ENCODE peak calls at places on chromosomes 5 and 9, in six cellular contexts. T is stomach, U is A549, V is transverse colon, X is tibial nerve, P is HepG2. K is an unnamed sample.

GRCh38 chr5:171450423-171451246 is 31.2 kb downstream of the FGF18 start:
- DNase-seq in T (peak; percentile 48), U (no peak), V (peak; percentile 36), X (no peak), P (no peak), K (no peak)

GRCh38 chr5:76209297-76209696 is 126.1 kb downstream of the SV2C start:
- DNase-seq in T (no peak), U (peak; percentile 6), V (no peak), X (no peak), P (no peak), K (no peak)

GRCh38 chr9:128552744-128553221 is 396 bp downstream of the SPTAN1 start:
- DNase-seq in T (peak; percentile 49), U (peak; percentile 24), V (peak; percentile 69), X (no peak), P (no peak), K (no peak)

GRCh38 chr9:99513441-99514112 is 291.5 kb downstream of the SEC61B start:
- DNase-seq in T (no peak), U (no peak), V (no peak), X (no peak), P (no peak), K (no peak)

GRCh38 chr5:5494489-5495402 is 72.3 kb downstream of the ICE1 start:
- DNase-seq in T (peak; percentile 86), U (peak; percentile 25), V (peak; percentile 90), X (peak; percentile 40), P (peak; percentile 51), K (no peak)

GRCh38 chr9:96219615-96220257 is 82.2 kb downstream of the HSD17B3 start:
- DNase-seq in T (peak; percentile 36), U (no peak), V (peak; percentile 35), X (no peak), P (no peak), K (no peak)

GRCh38 chr9:126421567-126422428 is 95.2 kb downstream of the MVB12B start:
- DNase-seq in T (no peak), U (no peak), V (no peak), X (no peak), P (no peak), K (no peak)

GRCh38 chr5:34863947-34864346 is 25.0 kb downstream of the TTC23L start:
- DNase-seq in T (no peak), U (no peak), V (no peak), X (no peak), P (no peak), K (no peak)

GRCh38 chr5:59003641-59004040 is 420.8 kb downstream of the RAB3C start:
- DNase-seq in T (no peak), U (no peak), V (no peak), X (no peak), P (no peak), K (no peak)

GRCh38 chr5:13629218-13629617 is 315.3 kb downstream of the DNAH5 start:
- DNase-seq in T (no peak), U (no peak), V (no peak), X (no peak), P (no peak), K (no peak)

GRCh38 chr5:149298857-149299404 is 27.3 kb downstream of the AFAP1L1 start:
- DNase-seq in T (no peak), U (no peak), V (no peak), X (no peak), P (no peak), K (no peak)

GRCh38 chr5:149887622-149888183 is 56.9 kb downstream of the PDE6A start:
- DNase-seq in T (no peak), U (peak; percentile 53), V (no peak), X (no peak), P (peak; percentile 67), K (no peak)

GRCh38 chr5:145360936-145361335 is 474.2 kb downstream of the PRELID2 start:
- DNase-seq in T (no peak), U (no peak), V (no peak), X (no peak), P (no peak), K (no peak)

GRCh38 chr5:87061046-87061445 is 206.6 kb upstream of the RASA1 start:
- DNase-seq in T (no peak), U (no peak), V (no peak), X (no peak), P (no peak), K (no peak)

GRCh38 chr5:117295941-117296340 is 721.3 kb upstream of the SEMA6A start:
- DNase-seq in T (no peak), U (no peak), V (no peak), X (no peak), P (no peak), K (no peak)

GRCh38 chr9:124522121-124523098 is 15.2 kb upstream of the NR5A1 start:
- DNase-seq in T (no peak), U (peak; percentile 29), V (no peak), X (no peak), P (no peak), K (no peak)

GRCh38 chr5:67350185-67350584 is 153.6 kb upstream of the CD180 start:
- DNase-seq in T (no peak), U (no peak), V (no peak), X (no peak), P (no peak), K (no peak)

GRCh38 chr5:1508679-1509290 is 15.0 kb downstream of the LPCAT1 start:
- DNase-seq in T (no peak), U (no peak), V (peak; percentile 4), X (no peak), P (no peak), K (no peak)
- TF ChIP-seq EP300 in T (no peak), U (no peak), V (no peak), X (no peak), P (no peak), K (no peak)

GRCh38 chr5:36887532-36887931 is 11.0 kb downstream of the NIPBL start:
- DNase-seq in T (no peak), U (no peak), V (no peak), X (no peak), P (no peak), K (no peak)
- H3K4me3 ChIP-seq in T (no peak overlapping the region), U (no peak overlapping the region), V (no peak overlapping the region), X (no peak overlapping the region), P (no peak overlapping the region), K (no peak overlapping the region)

GRCh38 chr9:134705786-134706185 is 64.2 kb downstream of the COL5A1 start:
- DNase-seq in T (no peak), U (no peak), V (no peak), X (no peak), P (no peak), K (no peak)

GRCh38 chr9:134706522-134706921 is 64.9 kb downstream of the COL5A1 start:
- DNase-seq in T (no peak), U (no peak), V (no peak), X (no peak), P (no peak), K (no peak)

GRCh38 chr9:134708672-134709038 is 67.1 kb downstream of the COL5A1 start:
- DNase-seq in T (no peak), U (no peak), V (no peak), X (no peak), P (no peak), K (no peak)

GRCh38 chr9:134707731-134708671 is 66.4 kb downstream of the COL5A1 start:
- DNase-seq in T (no peak), U (no peak), V (no peak), X (no peak), P (no peak), K (no peak)

DNA sequence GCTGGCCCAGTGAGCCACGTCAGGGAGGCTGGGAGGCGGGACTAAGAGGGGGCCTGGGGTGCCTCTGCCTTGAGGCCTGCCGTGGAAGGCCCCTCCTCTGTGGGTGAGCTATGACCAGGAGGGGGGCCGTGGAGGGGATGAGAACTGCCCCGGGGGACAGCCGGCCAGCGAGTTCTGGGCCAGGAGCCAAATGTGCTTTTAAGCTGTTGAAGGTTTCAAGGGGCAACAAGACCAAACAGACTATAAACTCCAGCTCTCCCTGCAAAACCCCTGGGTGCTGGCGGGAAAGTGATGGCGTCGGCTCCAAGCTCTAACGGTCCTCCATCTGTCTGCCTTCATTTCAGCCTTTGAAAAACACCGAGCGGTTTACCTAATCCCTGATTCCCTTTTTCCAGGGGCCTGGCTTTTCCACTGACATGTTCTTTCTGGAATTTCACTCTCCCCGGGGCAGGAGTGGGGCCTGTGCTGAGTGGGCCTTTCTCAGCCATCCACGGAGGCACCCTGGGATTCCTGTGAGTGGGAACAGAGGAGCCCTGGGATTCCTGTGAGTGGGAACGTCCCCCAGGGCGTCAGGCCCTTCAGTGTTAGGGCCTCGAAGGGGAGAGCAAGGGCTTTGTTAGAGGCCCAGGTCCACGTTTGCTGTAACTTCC is 65.6 kb downstream of the COL5A1 start:
- DNase-seq in T (peak; percentile 51), U (no peak), V (peak; percentile 73), X (peak; percentile 57), P (peak; percentile 7), K (no peak)
- TF ChIP-seq EP300 in T (peak; percentile 53), U (no peak), V (no peak), X (no peak), P (no peak), K (no peak)

GRCh38 chr5:80569086-80569960 is 757 bp downstream of the ANKRD34B start:
- DNase-seq in T (no peak), U (no peak), V (no peak), X (no peak), P (no peak), K (no peak)
- H3K4me3 ChIP-seq in T (peak overlapping the region; percentile 36), U (peak overlapping the region; percentile 47), V (peak overlapping the region; percentile 47), X (no peak overlapping the region), P (peak overlapping the region; percentile 72), K (peak overlapping the region; percentile 44)

GRCh38 chr5:174533127-174533453 is 191.3 kb upstream of the MSX2 start:
- DNase-seq in T (no peak), U (peak; percentile 7), V (no peak), X (no peak), P (no peak), K (no peak)
- TF ChIP-seq EP300 in T (no peak), U (no peak), V (no peak), X (no peak), P (no peak), K (no peak)

DNA sequence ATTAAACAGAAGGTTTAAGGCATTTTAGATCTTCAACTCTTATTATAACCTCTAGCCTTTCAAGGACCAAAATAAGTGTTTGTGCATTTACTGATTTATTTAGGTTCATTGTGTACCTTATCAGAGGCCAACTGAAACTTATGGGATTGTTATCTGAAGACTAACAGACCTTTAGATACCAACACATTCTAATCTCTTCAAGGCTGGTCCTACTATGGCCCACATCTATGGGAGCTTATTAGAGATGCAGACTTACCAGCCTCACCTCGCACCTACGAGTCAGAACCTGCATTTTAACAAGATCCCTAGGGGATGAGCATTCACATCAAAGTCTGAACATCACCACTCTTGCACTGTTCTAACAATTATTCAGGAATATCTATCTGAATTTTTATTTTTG is 1.9 kb downstream of the IARS1 start:
- DNase-seq in T (no peak), U (no peak), V (no peak), X (no peak), P (no peak), K (no peak)
- H3K4me3 ChIP-seq in T (no peak overlapping the region), U (peak overlapping the region; percentile 73), V (no peak overlapping the region), X (no peak overlapping the region), P (peak overlapping the region; percentile 78), K (no peak overlapping the region)

GRCh38 chr5:143066556-143067281 is 296.5 kb downstream of the ARHGAP26 start:
- DNase-seq in T (no peak), U (peak; percentile 37), V (peak; percentile 32), X (no peak), P (no peak), K (no peak)
- TF ChIP-seq EP300 in T (no peak), U (no peak), V (no peak), X (no peak), P (no peak), K (no peak)